ENCODE peak calls at places on chromosomes 2 and 18, in nine cellular contexts. H is GM13977, X is OCI-LY7, Y is adrenal gland, D is HFFc6, B is osteoblast, P is GM12878, Z is kidney, E is astrocyte of the spinal cord. T is an unnamed sample.

GRCh38 chr2:76563730-76564129 is 853.0 kb upstream of the GCFC2 start:
- DNase-seq in Z (no peak), D (no peak), P (no peak), H (no peak), Y (no peak), X (no peak), B (no peak), E (no peak), T (no peak)

GRCh38 chr2:25155401-25155800 is 13.0 kb downstream of the POMC start:
- DNase-seq in B (no peak), H (no peak), E (no peak), D (no peak), X (no peak), P (no peak), Z (peak), Y (no peak), T (no peak)

GRCh38 chr2:138237657-138238384 is 263.7 kb upstream of the SPOPL start:
- DNase-seq in Y (no peak), D (no peak), B (no peak), P (no peak), E (no peak), Z (no peak), X (no peak), H (no peak), T (no peak)

GRCh38 chr18:54031243-54031642 is 193.2 kb downstream of the MBD2 start:
- DNase-seq in P (no peak), B (no peak), Z (no peak), H (no peak), E (no peak), D (no peak), X (no peak), Y (no peak), T (no peak)

GRCh38 chr18:78905334-78905733 is 74.3 kb upstream of the SALL3 start:
- DNase-seq in Z (peak), Y (no peak), E (no peak), X (no peak), H (no peak), P (no peak), B (no peak), D (no peak), T (peak)

GRCh38 chr2:105655244-105655643 is 89.5 kb upstream of the NCK2 start:
- DNase-seq in H (no peak), E (no peak), B (no peak), D (no peak), P (no peak), X (no peak), Y (no peak), Z (no peak), T (no peak)

GRCh38 chr2:128308284-128308731 is 10.4 kb downstream of the HS6ST1 start:
- DNase-seq in Y (peak), P (no peak), D (no peak), X (no peak), H (no peak), E (no peak), B (peak), Z (peak), T (peak)

GRCh38 chr18:21363411-21363810 is 121.4 kb downstream of the GREB1L start:
- DNase-seq in X (no peak), B (no peak), D (no peak), H (no peak), E (no peak), Y (no peak), Z (no peak), P (no peak), T (no peak)

GRCh38 chr18:41713969-41714700 is 240.9 kb upstream of the PIK3C3 start:
- DNase-seq in P (no peak), Y (no peak), H (no peak), X (no peak), E (no peak), B (no peak), D (no peak), Z (no peak), T (no peak)

GRCh38 chr2:196263181-196263747 is 91.9 kb upstream of the STK17B start:
- DNase-seq in B (no peak), X (peak), H (no peak), Z (no peak), D (peak), P (peak), E (peak), Y (peak), T (no peak)

GRCh38 chr2:144102386-144102785 is 417.5 kb downstream of the ZEB2 start:
- DNase-seq in E (no peak), X (no peak), H (no peak), D (no peak), Z (no peak), B (no peak), P (no peak), Y (no peak), T (no peak)

DNA sequence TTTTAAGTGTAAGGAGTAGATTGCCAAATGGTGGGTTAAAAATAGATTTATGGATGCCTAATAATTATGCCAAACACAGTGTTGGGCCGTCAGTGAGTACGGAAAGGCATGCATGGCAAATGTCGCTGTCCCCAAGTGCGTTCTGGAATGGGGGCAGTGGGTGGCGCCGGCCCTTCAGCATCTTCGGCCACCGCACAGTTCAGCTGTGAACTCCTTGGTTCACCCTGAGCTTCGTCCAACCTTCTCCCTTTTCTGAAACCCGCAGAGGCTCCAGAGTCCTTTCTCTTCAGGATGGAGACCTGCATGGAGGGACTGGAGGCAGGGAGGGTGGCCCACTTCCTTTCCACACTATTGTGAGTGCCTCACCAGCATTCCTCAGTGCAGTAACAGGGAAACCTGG is 74.8 kb upstream of the TXNDC2 start:
- DNase-seq in E (no peak), P (no peak), Z (no peak), H (no peak), B (no peak), X (no peak), D (no peak), Y (no peak), T (no peak)
- TF ChIP-seq CTCF in E (no peak), P (no peak), Z (no peak), H (no peak), B (no peak), X (no peak), D (no peak), Y (no peak), T (no peak)

GRCh38 chr2:26396734-26397298 is 4.9 kb upstream of the DRC1 start:
- DNase-seq in D (no peak), Z (no peak), X (no peak), E (no peak), Y (no peak), H (no peak), P (no peak), B (no peak), T (no peak)

GRCh38 chr2:26394694-26395093 is 7.0 kb upstream of the DRC1 start:
- DNase-seq in D (no peak), H (no peak), P (no peak), Y (no peak), E (peak), X (no peak), Z (no peak), B (no peak), T (no peak)

GRCh38 chr2:26399781-26400376 is 1.8 kb upstream of the DRC1 start:
- DNase-seq in E (no peak), Y (no peak), Z (no peak), H (no peak), P (no peak), D (no peak), B (no peak), X (no peak), T (no peak)

GRCh38 chr2:26400723-26401122 is 997 bp upstream of the DRC1 start:
- DNase-seq in P (no peak), Y (no peak), H (no peak), B (no peak), E (no peak), Z (no peak), X (no peak), D (no peak), T (no peak)

DNA sequence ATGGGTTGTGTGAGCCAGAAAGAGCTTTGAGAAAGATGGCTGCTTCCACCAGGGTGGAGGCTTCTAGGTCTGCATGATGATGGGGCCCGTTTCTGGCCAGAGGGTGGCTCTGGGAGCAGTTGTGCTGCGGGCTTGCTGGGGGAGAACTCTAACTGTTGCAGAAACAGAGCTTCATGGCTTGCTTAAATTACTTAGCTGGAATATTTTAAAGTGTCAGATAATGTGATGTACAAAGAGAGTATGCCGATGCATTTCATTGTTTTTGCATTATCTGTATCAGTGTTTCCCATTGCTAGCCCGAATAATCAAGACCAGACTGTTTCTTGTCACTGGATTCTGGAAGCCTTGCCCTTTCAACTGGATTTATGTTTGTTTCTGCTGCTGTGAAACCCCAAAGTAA is 6.3 kb upstream of the DRC1 start:
- DNase-seq in H (no peak), E (no peak), B (no peak), X (no peak), Y (no peak), D (no peak), P (no peak), Z (no peak), T (no peak)
- TF ChIP-seq CTCF in H (no peak), E (no peak), B (no peak), X (no peak), Y (no peak), D (no peak), P (no peak), Z (no peak), T (no peak)

GRCh38 chr2:185618630-185619029 is 120.0 kb upstream of the FSIP2 start:
- DNase-seq in D (no peak), B (no peak), H (no peak), E (peak), Z (no peak), Y (no peak), P (no peak), X (no peak), T (peak)
- TF ChIP-seq CTCF in D (no peak), B (no peak), H (no peak), E (no peak), Z (no peak), Y (no peak), P (no peak), X (no peak), T (no peak)

GRCh38 chr2:172708247-172708646 is 27.4 kb upstream of the RAPGEF4 start:
- DNase-seq in D (no peak), E (no peak), P (no peak), B (no peak), H (no peak), X (no peak), Y (no peak), Z (no peak), T (no peak)

GRCh38 chr2:172701250-172701649 is 34.4 kb upstream of the RAPGEF4 start:
- DNase-seq in X (no peak), D (peak), Y (no peak), E (peak), P (no peak), H (no peak), B (peak), Z (no peak), T (no peak)

GRCh38 chr2:172702451-172702850 is 33.2 kb upstream of the RAPGEF4 start:
- DNase-seq in X (no peak), D (no peak), P (no peak), Y (no peak), E (no peak), Z (no peak), H (no peak), B (no peak), T (no peak)

GRCh38 chr2:172705352-172705751 is 30.3 kb upstream of the RAPGEF4 start:
- DNase-seq in D (no peak), E (no peak), B (no peak), Y (no peak), P (no peak), X (no peak), Z (no peak), H (no peak), T (no peak)

DNA sequence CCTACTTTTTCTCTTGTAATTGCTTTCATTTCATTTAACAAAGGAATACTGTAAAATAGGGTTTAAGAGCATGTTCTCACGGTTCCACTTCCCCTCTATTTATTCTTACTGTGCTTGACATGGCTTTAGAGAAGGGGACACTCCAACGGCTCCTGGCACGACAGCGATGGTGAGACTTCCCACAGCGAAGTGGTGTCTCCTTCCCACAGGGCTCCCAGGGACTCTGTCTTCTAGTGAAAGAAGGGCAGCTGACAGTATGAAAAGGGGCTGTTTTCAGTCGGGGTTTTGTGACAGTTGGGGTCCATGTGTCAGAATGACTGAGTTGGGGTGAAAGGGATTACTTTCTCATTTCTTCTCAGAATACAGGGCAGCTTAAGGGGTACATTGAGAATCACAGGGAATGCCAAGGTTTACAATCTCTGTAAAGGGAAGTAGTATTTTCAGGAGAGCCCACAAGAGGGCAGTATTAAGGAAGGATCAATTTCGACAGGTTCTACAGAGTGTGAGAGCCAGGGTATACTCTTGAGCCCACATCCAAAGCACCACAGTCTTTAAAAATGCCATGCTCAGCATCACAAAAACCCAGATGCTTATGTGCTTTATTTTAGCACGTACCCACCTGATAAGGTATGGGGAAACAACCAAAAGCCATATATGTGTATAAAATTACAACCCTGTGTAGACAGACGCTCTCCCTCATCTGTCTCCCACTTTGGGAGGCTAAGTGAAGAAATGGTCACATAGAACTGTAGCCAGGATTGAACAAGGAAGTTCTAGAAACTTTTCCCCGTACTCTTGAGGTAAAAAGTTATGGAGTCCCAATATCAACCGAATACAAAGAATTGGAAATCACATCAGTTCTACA is 31.3 kb upstream of the RAPGEF4 start:
- DNase-seq in Y (no peak), D (peak), H (peak), E (peak), B (no peak), P (no peak), Z (no peak), X (peak), T (no peak)
- TF ChIP-seq CTCF in Y (peak), D (peak), H (peak), E (peak), B (peak), P (peak), Z (peak), X (peak), T (peak)

GRCh38 chr2:2845267-2845666 is 514.2 kb upstream of the MYT1L start:
- DNase-seq in B (no peak), D (no peak), P (no peak), X (no peak), E (no peak), Y (no peak), H (no peak), Z (no peak), T (no peak)

GRCh38 chr2:2846379-2847130 is 515.5 kb upstream of the MYT1L start:
- DNase-seq in Y (no peak), D (no peak), P (no peak), Z (peak), X (no peak), E (no peak), H (no peak), B (no peak), T (peak)

GRCh38 chr2:2845796-2846315 is 514.8 kb upstream of the MYT1L start:
- DNase-seq in H (no peak), Y (no peak), B (no peak), D (no peak), E (no peak), P (no peak), Z (no peak), X (no peak), T (no peak)

GRCh38 chr2:2842466-2842865 is 511.4 kb upstream of the MYT1L start:
- DNase-seq in D (no peak), P (no peak), X (no peak), E (no peak), Y (no peak), Z (no peak), H (no peak), B (no peak), T (no peak)

GRCh38 chr2:2843969-2844548 is 513.0 kb upstream of the MYT1L start:
- DNase-seq in Y (no peak), Z (no peak), H (no peak), P (no peak), D (no peak), B (no peak), E (no peak), X (peak), T (no peak)
- TF ChIP-seq CTCF in Y (no peak), Z (no peak), H (peak), P (peak), D (peak), B (no peak), E (no peak), X (peak), T (peak)

GRCh38 chr2:179987916-179988315 is 19.2 kb downstream of the CWC22 start:
- DNase-seq in Y (no peak), Z (no peak), H (no peak), B (no peak), X (no peak), E (no peak), P (no peak), D (no peak), T (no peak)
- TF ChIP-seq CTCF in Y (no peak), Z (no peak), H (no peak), B (no peak), X (no peak), E (no peak), P (no peak), D (no peak), T (no peak)

GRCh38 chr2:222313816-222314215 is 15.0 kb upstream of the PAX3 start:
- DNase-seq in E (no peak), H (no peak), B (no peak), P (no peak), Z (no peak), X (no peak), Y (no peak), D (no peak), T (no peak)

GRCh38 chr2:222318712-222319575 is 20.1 kb upstream of the PAX3 start:
- DNase-seq in E (no peak), X (peak), D (no peak), P (no peak), Z (peak), H (peak), Y (no peak), B (peak), T (peak)

GRCh38 chr2:222318026-222318711 is 19.4 kb upstream of the PAX3 start:
- DNase-seq in P (no peak), B (peak), Y (peak), H (peak), E (peak), Z (peak), D (peak), X (peak), T (no peak)

GRCh38 chr2:222311978-222312738 is 13.4 kb upstream of the PAX3 start:
- DNase-seq in X (no peak), Y (no peak), E (no peak), Z (no peak), D (no peak), P (no peak), H (peak), B (no peak), T (no peak)

DNA sequence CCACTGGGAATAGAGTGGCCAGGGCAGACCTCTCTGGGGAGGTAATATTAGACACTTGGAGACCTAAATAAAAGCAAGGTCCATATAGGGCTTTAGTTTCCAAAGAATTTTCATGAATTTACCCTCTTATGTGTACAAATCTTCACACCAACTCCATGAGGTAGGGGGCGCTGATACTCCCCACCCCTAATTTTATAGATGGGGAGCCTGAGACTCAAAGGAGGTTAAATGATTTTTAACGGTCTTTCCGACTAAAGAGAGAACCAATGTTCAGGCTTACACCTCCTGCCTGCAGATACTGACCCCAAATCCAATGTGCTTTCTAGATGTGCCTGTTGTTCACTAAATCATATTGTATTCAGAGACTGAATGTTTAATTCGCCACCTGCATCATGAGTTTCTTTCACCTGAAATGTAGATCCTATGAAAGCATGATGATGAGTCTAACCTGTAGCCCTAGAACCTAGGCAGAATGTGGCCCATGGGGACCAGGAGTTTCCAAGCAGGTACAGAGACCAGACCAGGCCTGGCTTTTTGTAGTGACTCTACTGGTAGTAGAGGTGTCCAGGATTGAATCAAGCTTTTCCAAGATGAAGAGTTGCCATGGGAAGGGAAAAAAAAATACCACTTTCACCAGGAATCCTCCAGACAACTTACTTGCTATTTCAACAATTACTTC is 16.8 kb upstream of the PAX3 start:
- DNase-seq in B (no peak), D (no peak), X (peak), Z (no peak), P (no peak), Y (no peak), H (peak), E (no peak), T (no peak)
- TF ChIP-seq CTCF in B (no peak), D (peak), X (peak), Z (no peak), P (peak), Y (no peak), H (peak), E (no peak), T (peak)

DNA sequence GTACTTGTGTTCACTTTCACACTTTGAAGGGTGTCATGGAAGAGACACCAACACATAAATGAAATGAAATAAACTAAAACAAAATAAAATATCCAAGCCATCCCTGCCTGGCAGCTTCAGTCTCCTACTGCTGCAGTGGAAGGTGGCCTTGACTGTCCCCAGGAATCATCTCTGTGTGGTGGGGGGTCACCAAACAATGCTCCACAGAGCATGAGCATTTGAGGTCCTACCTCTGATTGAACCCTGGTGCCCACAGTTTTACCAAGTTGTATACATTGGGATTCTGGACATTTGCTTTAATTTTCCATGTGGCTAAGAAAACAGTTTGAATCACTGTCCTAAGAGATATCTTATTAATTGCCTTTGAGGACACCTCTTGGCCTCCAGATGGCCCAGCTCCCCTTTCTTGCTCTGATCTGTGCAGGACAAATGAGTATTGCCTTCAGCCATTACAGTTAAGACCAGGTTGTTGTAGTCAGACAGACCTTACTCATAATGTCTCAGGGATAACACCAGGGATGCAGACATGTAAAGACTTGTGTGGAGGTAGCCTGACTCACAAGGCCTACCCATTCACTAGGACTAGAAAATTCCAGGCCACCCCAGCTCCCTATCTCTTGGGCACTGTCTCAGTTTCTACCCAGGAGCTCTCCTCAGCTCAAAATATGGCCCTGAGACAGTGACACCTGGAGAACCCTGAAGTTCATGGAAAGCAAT is 195.0 kb downstream of the MYCN start:
- DNase-seq in P (no peak), Z (no peak), H (no peak), D (no peak), X (no peak), B (no peak), E (no peak), Y (no peak), T (no peak)
- TF ChIP-seq CTCF in P (no peak), Z (no peak), H (no peak), D (no peak), X (no peak), B (no peak), E (no peak), Y (no peak), T (no peak)